ENCODE peak calls at places on chromosomes 6 and 20, in five cellular contexts. W is epithelial cell of esophagus, A is uterus, N is SK-N-SH, E is AG10803. R is an unnamed sample.

GRCh38 chr20:8094845-8095244 is 37.2 kb upstream of the PLCB1 start:
- DNase-seq in W (peak), A (no peak), N (no peak), E (peak), R (peak)

GRCh38 chr6:80210618-80211017 is 104.1 kb downstream of the BCKDHB start:
- DNase-seq in W (peak), A (peak), N (peak), E (peak), R (peak)

GRCh38 chr6:34334796-34335416 is 57.6 kb downstream of the NUDT3 start:
- DNase-seq in W (no peak), A (no peak), N (no peak), E (peak), R (no peak)

GRCh38 chr6:126625019-126625418 is 285.1 kb downstream of the CENPW start:
- DNase-seq in W (peak), A (no peak), N (no peak), E (peak), R (peak)

GRCh38 chr6:63904844-63905243 is 269.2 kb downstream of the PHF3 start:
- DNase-seq in W (peak), A (no peak), N (no peak), E (peak), R (peak)

GRCh38 chr6:40999498-41000070 is 39.4 kb downstream of the UNC5CL start:
- DNase-seq in W (peak), A (peak), N (peak), E (peak), R (peak)

GRCh38 chr6:106783631-106784566 is 154.5 kb downstream of the QRSL1 start:
- DNase-seq in W (peak), A (no peak), N (no peak), E (no peak), R (no peak)

GRCh38 chr6:474454-475185 is 83.1 kb downstream of the IRF4 start:
- DNase-seq in W (peak), A (no peak), N (peak), E (no peak), R (peak)

GRCh38 chr6:107534762-107535161 is 44.8 kb downstream of the SOBP start:
- DNase-seq in W (no peak), A (no peak), N (no peak), E (no peak), R (no peak)

GRCh38 chr6:9292975-9293374 is 857.6 kb upstream of the SLC35B3 start:
- DNase-seq in W (no peak), A (no peak), N (no peak), E (peak), R (peak)

GRCh38 chr20:16556299-16556698 is 16.9 kb downstream of the KIF16B start:
- DNase-seq in W (peak), A (no peak), N (no peak), E (no peak), R (peak)

GRCh38 chr6:150142657-150143501 is at the start of gene PPP1R14C:
- DNase-seq in W (peak), A (no peak), N (peak), E (peak), R (no peak)

GRCh38 chr6:112881027-112881426 is 533.9 kb downstream of the RFPL4B start:
- DNase-seq in W (peak), A (no peak), N (no peak), E (peak), R (peak)

GRCh38 chr6:83055366-83055964 is 10.2 kb downstream of the UBE3D start:
- DNase-seq in W (peak), A (peak), N (peak), E (peak), R (peak)

GRCh38 chr6:168047841-168048723 is 30.9 kb downstream of the FRMD1 start:
- DNase-seq in W (no peak), A (no peak), N (no peak), E (no peak), R (no peak)

GRCh38 chr20:40991181-40991889 is 37.3 kb upstream of the TOP1 start:
- DNase-seq in W (peak), A (no peak), N (no peak), E (no peak), R (no peak)

GRCh38 chr6:88596801-88597200 is 366.6 kb downstream of the RNGTT start:
- DNase-seq in W (no peak), A (no peak), N (no peak), E (no peak), R (no peak)

GRCh38 chr20:33522256-33522820 is 32.4 kb downstream of the CBFA2T2 start:
- DNase-seq in W (no peak), A (no peak), N (no peak), E (no peak), R (peak)

GRCh38 chr6:97095466-97095865 is 170.9 kb downstream of the KLHL32 start:
- DNase-seq in W (peak), A (no peak), N (no peak), E (peak), R (no peak)

GRCh38 chr20:57990396-57990987 is 238.0 kb downstream of the ANKRD60 start:
- DNase-seq in W (peak), A (no peak), N (no peak), E (peak), R (peak)

GRCh38 chr6:33320315-33321181 is 3.0 kb upstream of the ZBTB22 start:
- DNase-seq in W (peak), A (peak), N (no peak), E (peak), R (peak)

GRCh38 chr6:138837246-138837645 is 41.4 kb downstream of the ECT2L start:
- DNase-seq in W (no peak), A (no peak), N (no peak), E (no peak), R (no peak)

GRCh38 chr20:41411458-41411857 is 44.8 kb upstream of the EMILIN3 start:
- DNase-seq in W (peak), A (no peak), N (no peak), E (peak), R (peak)

GRCh38 chr6:133236898-133237297 is 4.3 kb upstream of the EYA4 start:
- DNase-seq in W (no peak), A (no peak), N (no peak), E (peak), R (peak)

GRCh38 chr20:47818996-47819609 is 33.8 kb upstream of the SULF2 start:
- DNase-seq in W (no peak), A (no peak), N (no peak), E (no peak), R (no peak)

GRCh38 chr6:169789146-169789943 is 37.9 kb downstream of the ERMARD start:
- DNase-seq in W (no peak), A (no peak), N (no peak), E (no peak), R (no peak)

GRCh38 chr20:19275038-19275629 is 62.7 kb downstream of the SLC24A3 start:
- DNase-seq in W (no peak), A (no peak), N (no peak), E (no peak), R (no peak)

GRCh38 chr6:121837545-121838229 is 402.2 kb downstream of the GJA1 start:
- DNase-seq in W (peak), A (no peak), N (no peak), E (peak), R (no peak)

GRCh38 chr6:1087112-1087843 is 224.6 kb upstream of the FOXQ1 start:
- DNase-seq in W (no peak), A (no peak), N (no peak), E (no peak), R (no peak)

GRCh38 chr6:37131104-37131959 is 38.6 kb upstream of the PIM1 start:
- DNase-seq in W (peak), A (peak), N (peak), E (peak), R (no peak)

GRCh38 chr20:46975976-46976375 is 81.3 kb downstream of the EYA2 start:
- DNase-seq in W (no peak), A (no peak), N (no peak), E (no peak), R (no peak)

GRCh38 chr6:65113581-65113980 is 593.4 kb downstream of the EYS start:
- DNase-seq in W (no peak), A (no peak), N (no peak), E (no peak), R (peak)

GRCh38 chr6:44332585-44332984 is 9.9 kb upstream of the SPATS1 start:
- DNase-seq in W (no peak), A (no peak), N (no peak), E (peak), R (no peak)

GRCh38 chr20:13102237-13102636 is 93.5 kb downstream of the SPTLC3 start:
- DNase-seq in W (no peak), A (no peak), N (no peak), E (no peak), R (no peak)

GRCh38 chr20:63071541-63072181 is 64.9 kb upstream of the BHLHE23 start:
- DNase-seq in W (peak), A (no peak), N (peak), E (peak), R (peak)
- H3K4me3 ChIP-seq in W (no peak), A (no peak), N (no peak), E (no peak), R (no peak)

DNA sequence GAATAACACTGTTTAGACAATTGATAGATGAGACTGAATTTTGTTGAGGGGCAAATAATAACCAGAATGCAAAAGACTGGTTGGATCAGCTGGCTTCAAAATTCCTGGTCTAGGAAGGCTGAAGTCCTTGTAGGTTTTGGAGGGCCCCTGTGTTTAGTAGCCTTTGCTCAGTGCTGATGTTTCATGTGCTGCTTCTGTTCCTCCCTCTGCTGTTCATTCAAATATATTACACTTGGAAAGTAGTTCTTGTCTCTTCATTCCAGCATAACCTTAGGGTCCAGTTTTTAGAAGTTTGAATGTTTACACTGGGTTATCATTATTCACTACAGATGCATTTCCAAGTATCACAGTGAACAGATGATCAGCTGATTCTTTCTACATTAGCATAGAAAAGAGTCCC is 72.5 kb downstream of the FLRT3 start:
- DNase-seq in W (peak), A (no peak), N (peak), E (peak), R (peak)
- TF ChIP-seq CTCF in W (peak), A (no peak), N (peak), E (peak), R (peak)

GRCh38 chr20:50957798-50958732 is at the start of gene DPM1:
- DNase-seq in W (peak), A (peak), N (peak), E (no peak), R (peak)

GRCh38 chr20:50958733-50959542 is at the start of gene MOCS3:
- DNase-seq in W (peak), A (peak), N (peak), E (peak), R (peak)

GRCh38 chr20:50959543-50960126 is 1.0 kb downstream of the MOCS3 start:
- DNase-seq in W (no peak), A (no peak), N (no peak), E (no peak), R (no peak)

GRCh38 chr20:50953821-50954220 is 4.5 kb downstream of the DPM1 start:
- DNase-seq in W (peak), A (no peak), N (no peak), E (no peak), R (no peak)

GRCh38 chr20:50957276-50957675 is 1.1 kb downstream of the DPM1 start:
- DNase-seq in W (peak), A (no peak), N (no peak), E (peak), R (peak)
- H3K4me3 ChIP-seq in W (peak), A (peak), N (peak), E (peak), R (peak)

GRCh38 chr6:6058054-6058444 is 51.3 kb upstream of the NRN1 start:
- DNase-seq in W (no peak), A (no peak), N (no peak), E (no peak), R (no peak)

GRCh38 chr6:6052216-6052615 is 45.5 kb upstream of the NRN1 start:
- DNase-seq in W (no peak), A (no peak), N (no peak), E (no peak), R (no peak)

DNA sequence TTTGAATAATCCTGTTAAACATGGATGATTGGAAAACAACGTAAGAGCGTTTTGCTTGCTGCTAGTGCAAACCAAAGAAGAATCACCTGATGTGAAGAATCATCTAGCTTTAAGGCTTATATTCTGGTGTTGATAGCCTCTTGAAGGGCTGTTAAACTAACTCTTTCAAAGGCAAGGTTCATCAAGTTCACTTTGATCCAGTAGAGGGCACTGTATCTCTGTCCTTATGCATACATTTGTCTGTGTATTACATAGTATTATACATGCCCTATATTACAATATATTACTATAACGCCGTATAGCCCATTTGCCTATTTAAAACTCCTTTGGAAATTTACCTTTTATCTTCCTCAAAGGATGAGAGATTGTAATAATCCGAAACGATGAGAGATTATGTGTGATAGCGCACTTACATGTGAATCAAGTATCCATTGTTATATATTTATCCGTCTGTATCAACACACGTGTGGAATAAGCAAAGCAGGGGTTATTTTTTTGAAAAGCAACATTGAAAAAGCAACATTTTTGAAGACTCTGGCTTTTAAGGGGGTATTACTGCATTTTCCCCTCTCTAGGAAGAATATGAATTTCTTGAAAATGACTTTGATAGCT is 50.8 kb upstream of the NRN1 start:
- DNase-seq in W (peak), A (no peak), N (peak), E (peak), R (peak)
- TF ChIP-seq CTCF in W (peak), A (peak), N (peak), E (peak), R (peak)

R was measured in fibroblast of pulmonary artery.